ENCODE peak calls at places on chromosome 5, in six cellular contexts. U is mammary epithelial cell, R is neural crest cell, H is PC-9, P is IMR-90, A is epithelial cell of esophagus. X is an unnamed sample.
A peak's percentile ranks its signal among the peaks of the same experiment; 100 is the strongest.

GRCh38 chr5:176133877-176134276 is 104.3 kb upstream of the SIMC1 start:
- DNase-seq in H (no peak), U (no peak), R (no peak), P (no peak), A (no peak), X (no peak)

GRCh38 chr5:38443390-38443789 is 113.1 kb downstream of the LIFR start:
- DNase-seq in A (no peak), P (no peak), R (no peak), U (no peak), H (no peak), X (no peak)

GRCh38 chr5:172403191-172403794 is 51.0 kb downstream of the SH3PXD2B start:
- DNase-seq in U (no peak), R (peak; percentile 57), A (no peak), P (peak; percentile 67), H (no peak), X (no peak)

GRCh38 chr5:126680215-126680817 is 79.6 kb downstream of the PHAX start:
- DNase-seq in U (peak; percentile 38), H (no peak), A (no peak), R (no peak), P (peak; percentile 19), X (no peak)

GRCh38 chr5:71483355-71483754 is 27.9 kb downstream of the BDP1 start:
- DNase-seq in U (peak; percentile 60), A (peak; percentile 82), P (peak; percentile 92), R (no peak), H (peak; percentile 91), X (no peak)

GRCh38 chr5:127741412-127741811 is 38.2 kb downstream of the CCDC192 start:
- DNase-seq in P (no peak), R (no peak), U (no peak), A (no peak), H (no peak), X (no peak)

GRCh38 chr5:173882632-173883031 is 5.5 kb upstream of the CPEB4 start:
- DNase-seq in H (peak; percentile 77), A (peak; percentile 52), P (peak; percentile 11), R (no peak), U (peak; percentile 60), X (no peak)

GRCh38 chr5:20367178-20367577 is 379.2 kb upstream of the CDH18 start:
- DNase-seq in P (no peak), R (no peak), H (no peak), U (no peak), A (no peak), X (no peak)

GRCh38 chr5:174056064-174056842 is 10.7 kb downstream of the NSG2 start:
- DNase-seq in H (no peak), U (no peak), A (no peak), P (no peak), R (no peak), X (no peak)

GRCh38 chr5:137995077-137995746 is 37.7 kb downstream of the FAM13B start:
- DNase-seq in H (no peak), U (peak; percentile 12), R (no peak), A (peak; percentile 29), P (peak; percentile 60), X (no peak)

GRCh38 chr5:141192110-141192725 is at the start of gene PCDHB10:
- DNase-seq in H (no peak), P (peak; percentile 5), R (peak; percentile 40), U (peak; percentile 40), A (peak; percentile 23), X (no peak)

GRCh38 chr5:145220491-145220890 is 614.7 kb downstream of the PRELID2 start:
- DNase-seq in R (no peak), H (no peak), P (no peak), A (peak; percentile 65), U (peak; percentile 19), X (no peak)

GRCh38 chr5:34016750-34017149 is 8.9 kb upstream of the AMACR start:
- DNase-seq in H (no peak), A (no peak), P (no peak), R (no peak), U (no peak), X (no peak)

DNA sequence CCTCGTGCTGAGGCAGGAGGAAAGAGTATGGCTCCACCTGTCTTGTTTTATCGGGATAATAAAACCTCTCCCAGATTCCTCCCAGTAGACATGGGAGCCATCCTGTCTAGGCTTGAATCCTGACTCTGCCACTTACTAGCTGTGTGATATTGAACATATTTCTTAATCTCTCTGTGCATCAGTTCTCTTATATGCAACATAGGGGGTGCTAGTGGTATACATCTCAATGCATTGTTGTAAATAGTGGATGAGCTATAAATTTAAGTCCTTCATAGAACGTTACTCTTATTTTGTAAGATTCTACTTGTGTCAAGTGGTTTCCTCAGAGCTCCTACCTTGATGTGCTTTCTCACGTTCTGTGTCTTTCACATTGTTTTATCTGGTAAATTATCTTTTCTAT is 417.7 kb upstream of the POU5F2 start:
- DNase-seq in U (no peak), A (no peak), R (no peak), H (no peak), P (no peak), X (no peak)
- TF ChIP-seq CTCF in U (no peak), A (no peak), R (peak; percentile 14), H (no peak), P (peak; percentile 29), X (no peak)

GRCh38 chr5:80408976-80409926 is 1.4 kb downstream of the ZFYVE16 start:
- DNase-seq in U (peak; percentile 7), A (peak; percentile 3), R (no peak), H (no peak), P (peak; percentile 19), X (no peak)
- TF ChIP-seq CTCF in U (no peak), A (no peak), R (no peak), H (no peak), P (no peak), X (no peak)

GRCh38 chr5:69364414-69364813 is 4.9 kb downstream of the AK6 start:
- DNase-seq in P (peak; percentile 7), A (peak; percentile 24), H (no peak), R (no peak), U (no peak), X (no peak)

GRCh38 chr5:69368458-69369368 is 607 bp downstream of the AK6 start:
- DNase-seq in P (peak; percentile 54), R (no peak), U (no peak), H (peak; percentile 38), A (no peak), X (no peak)

GRCh38 chr5:69364850-69365249 is 4.5 kb downstream of the AK6 start:
- DNase-seq in P (no peak), A (no peak), R (no peak), U (no peak), H (no peak), X (no peak)

GRCh38 chr5:69369369-69370121 is at the start of the genes AK6, RAD17 and TAF9:
- DNase-seq in A (peak; percentile 92), R (peak; percentile 82), P (peak; percentile 88), U (peak; percentile 92), H (peak; percentile 80), X (peak; percentile 84)

DNA sequence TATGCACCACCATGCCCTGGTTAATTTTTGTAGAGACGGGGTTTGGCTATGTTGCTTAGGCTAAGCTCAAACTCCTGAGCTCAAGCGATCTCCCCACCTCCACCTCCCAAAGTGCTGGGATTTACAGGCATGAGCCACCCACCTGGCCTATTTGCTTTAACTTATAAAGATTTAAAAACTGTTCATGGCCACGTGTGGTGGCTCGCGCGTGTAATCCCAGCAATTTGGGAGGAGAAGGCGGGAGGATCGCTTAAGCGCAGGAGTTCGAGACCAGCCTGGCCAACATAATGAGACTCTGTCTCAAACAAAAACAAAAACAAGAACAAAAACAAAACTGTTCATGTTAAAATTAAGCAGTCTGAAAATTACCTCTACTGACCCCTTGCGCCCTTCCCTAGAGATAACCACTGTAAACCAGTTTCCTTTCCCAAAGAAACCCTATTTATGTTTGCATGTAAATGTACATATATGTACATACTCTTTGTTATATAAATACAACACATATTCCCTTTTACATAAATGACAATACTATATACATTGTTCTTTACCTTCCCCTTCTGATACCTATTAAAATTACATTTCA is 1.5 kb downstream of the AK6 start:
- DNase-seq in R (no peak), H (no peak), P (no peak), A (no peak), U (no peak), X (no peak)
- TF ChIP-seq CTCF in R (no peak), H (no peak), P (no peak), A (no peak), U (no peak), X (no peak)

DNA sequence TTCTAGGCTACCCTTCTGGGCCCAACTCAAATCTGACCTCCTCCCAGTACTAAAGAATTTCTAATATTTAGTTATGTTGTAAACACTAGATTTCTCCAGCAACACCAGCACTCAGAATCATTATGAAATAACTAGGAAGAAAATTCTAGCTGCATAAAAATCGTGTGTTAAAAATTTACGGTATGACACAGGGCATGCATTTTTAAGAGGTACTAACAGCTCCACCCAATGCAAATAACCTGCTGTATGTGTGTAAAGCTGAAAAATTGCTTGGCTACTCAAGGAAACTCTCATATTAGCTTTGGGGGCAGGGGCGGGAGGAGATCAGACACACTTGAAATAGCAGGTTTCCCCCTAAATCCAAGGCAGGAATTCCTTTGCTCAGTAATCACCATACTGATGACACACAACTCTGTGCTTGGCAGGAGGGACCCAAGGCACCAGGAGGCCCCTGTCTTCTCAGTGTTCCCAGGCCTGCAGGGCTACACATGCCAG is 27.2 kb downstream of the MACROH2A1 start:
- DNase-seq in R (no peak), U (no peak), A (peak; percentile 28), H (no peak), P (peak; percentile 74), X (no peak)
- TF ChIP-seq CTCF in R (no peak), U (no peak), A (no peak), H (no peak), P (no peak), X (no peak)

DNA sequence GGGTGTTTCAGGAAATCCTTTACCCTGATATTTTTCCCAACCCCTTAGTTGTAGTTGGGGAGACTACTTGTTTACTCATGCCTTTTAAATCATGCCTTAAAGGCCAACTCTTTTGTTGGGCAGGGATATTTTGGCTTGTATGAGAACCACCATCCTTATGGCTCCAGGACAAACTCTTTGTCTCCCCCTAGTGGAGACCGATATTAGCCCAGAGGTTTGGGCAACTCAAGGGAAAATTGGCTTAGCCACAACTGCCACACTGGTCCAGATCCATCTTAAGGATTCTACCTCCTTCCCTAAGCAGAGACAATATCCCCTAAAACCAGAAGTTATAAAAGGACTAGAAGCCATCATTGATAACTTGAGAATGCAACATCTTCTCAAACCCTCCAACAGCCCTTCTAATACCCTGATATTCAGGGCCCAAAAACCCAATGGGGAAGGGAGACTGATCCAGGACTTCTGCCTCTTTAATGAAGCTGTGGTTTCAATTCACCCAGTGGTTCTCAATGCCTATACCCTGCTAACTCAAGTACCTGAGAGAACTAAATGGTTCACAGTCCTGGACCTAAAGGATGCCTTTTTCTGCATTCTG is 100.9 kb upstream of the HCN1 start:
- DNase-seq in H (no peak), U (no peak), P (no peak), A (peak; percentile 1), R (no peak), X (no peak)
- TF ChIP-seq CTCF in H (peak; percentile 86), U (peak; percentile 12), P (no peak), A (peak; percentile 16), R (peak; percentile 53), X (no peak)

GRCh38 chr5:11182441-11183080 is 421.5 kb upstream of the DAP start:
- DNase-seq in R (peak; percentile 18), H (peak; percentile 34), U (no peak), A (peak; percentile 16), P (peak; percentile 47), X (no peak)
- TF ChIP-seq CTCF in R (peak; percentile 71), H (peak; percentile 71), U (peak; percentile 10), A (peak; percentile 49), P (peak; percentile 63), X (no peak)